ENCODE peak calls at places on chromosomes 12 and 14, in four cellular contexts. One of them, this sample, is unnamed.

GRCh38 chr14:80446356-80446755 is 235.1 kb upstream of the DIO2 start:
- DNase-seq in hypothalamus: no peak
- DNase-seq in activated CD8-positive, alpha-beta memory T cell treated with anti-CD3 and anti-CD28 coated beads for 4 hours: no peak
- DNase-seq in ovary: no peak
- DNase-seq in this sample: no peak

GRCh38 chr12:109461846-109462766 is 15.0 kb downstream of the KCTD10 start:
- DNase-seq in ovary: peak
- DNase-seq in activated CD8-positive, alpha-beta memory T cell treated with anti-CD3 and anti-CD28 coated beads for 4 hours: no peak
- DNase-seq in hypothalamus: no peak
- DNase-seq in this sample: no peak

GRCh38 chr12:15527201-15527782 is 205.0 kb downstream of the PTPRO start:
- DNase-seq in ovary: no peak
- DNase-seq in hypothalamus: no peak
- DNase-seq in activated CD8-positive, alpha-beta memory T cell treated with anti-CD3 and anti-CD28 coated beads for 4 hours: no peak
- DNase-seq in this sample: peak

GRCh38 chr14:73762375-73762822 is 48.2 kb upstream of the PNMA1 start:
- DNase-seq in hypothalamus: no peak
- DNase-seq in ovary: no peak
- DNase-seq in activated CD8-positive, alpha-beta memory T cell treated with anti-CD3 and anti-CD28 coated beads for 4 hours: no peak
- DNase-seq in this sample: no peak

GRCh38 chr14:37508500-37508899 is 86.5 kb downstream of the FOXA1 start:
- DNase-seq in ovary: no peak
- DNase-seq in activated CD8-positive, alpha-beta memory T cell treated with anti-CD3 and anti-CD28 coated beads for 4 hours: no peak
- DNase-seq in hypothalamus: no peak
- DNase-seq in this sample: no peak

GRCh38 chr12:115946867-115947695 is 330.4 kb downstream of the MED13L start:
- DNase-seq in hypothalamus: no peak
- DNase-seq in activated CD8-positive, alpha-beta memory T cell treated with anti-CD3 and anti-CD28 coated beads for 4 hours: no peak
- DNase-seq in ovary: no peak
- DNase-seq in this sample: no peak

GRCh38 chr12:53472183-53472582 is 20.3 kb downstream of the PCBP2 start:
- DNase-seq in hypothalamus: no peak
- DNase-seq in ovary: no peak
- DNase-seq in activated CD8-positive, alpha-beta memory T cell treated with anti-CD3 and anti-CD28 coated beads for 4 hours: no peak
- DNase-seq in this sample: no peak

GRCh38 chr14:51396222-51396815 is 156.3 kb downstream of the TMX1 start:
- DNase-seq in hypothalamus: no peak
- DNase-seq in ovary: peak
- DNase-seq in activated CD8-positive, alpha-beta memory T cell treated with anti-CD3 and anti-CD28 coated beads for 4 hours: no peak
- DNase-seq in this sample: no peak

GRCh38 chr12:4201333-4202105 is 72.0 kb upstream of the CCND2 start:
- DNase-seq in activated CD8-positive, alpha-beta memory T cell treated with anti-CD3 and anti-CD28 coated beads for 4 hours: no peak
- DNase-seq in hypothalamus: no peak
- DNase-seq in ovary: no peak
- DNase-seq in this sample: no peak